ENCODE peak calls at places on chromosomes 7 and 10, in seven cellular contexts. P, S, R, K, O, B and G are unnamed samples.

GRCh38 chr7:75534727-75535307 is 42.7 kb downstream of the SPDYE5 start:
- DNase-seq in P (peak), S (no peak), R (no peak), K (no peak), O (no peak), B (no peak), G (no peak)

GRCh38 chr10:34107623-34108516 is 707.2 kb downstream of the PARD3 start:
- DNase-seq in P (no peak), S (no peak), R (no peak), K (no peak), O (no peak), B (no peak), G (no peak)

GRCh38 chr10:90930971-90931841 is 10.3 kb upstream of the ANKRD1 start:
- DNase-seq in P (peak), S (peak), R (peak), K (peak), O (peak), B (peak), G (peak)

GRCh38 chr10:73211106-73211811 is 35.8 kb downstream of the DNAJC9 start:
- DNase-seq in P (no peak), S (no peak), R (no peak), K (no peak), O (no peak), B (no peak), G (no peak)

GRCh38 chr10:11516419-11516721 is 95.1 kb downstream of the USP6NL start:
- DNase-seq in P (no peak), S (no peak), R (no peak), K (no peak), O (no peak), B (no peak), G (no peak)

GRCh38 chr7:377069-378040 is 87.4 kb downstream of the FOXL3 start:
- DNase-seq in P (no peak), S (peak), R (no peak), K (no peak), O (no peak), B (peak), G (no peak)

GRCh38 chr7:30430777-30431176 is 47.8 kb downstream of the NOD1 start:
- DNase-seq in P (no peak), S (no peak), R (no peak), K (no peak), O (no peak), B (no peak), G (no peak)

GRCh38 chr7:24284699-24285506 is 913 bp downstream of the NPY start:
- DNase-seq in P (no peak), S (peak), R (no peak), K (no peak), O (peak), B (peak), G (peak)

GRCh38 chr7:55570218-55570873 is 2.0 kb downstream of the VOPP1 start:
- DNase-seq in P (no peak), S (no peak), R (no peak), K (no peak), O (no peak), B (no peak), G (no peak)

GRCh38 chr7:128940494-128941322 is 3.0 kb downstream of the IRF5 start:
- DNase-seq in P (no peak), S (no peak), R (no peak), K (no peak), O (no peak), B (peak), G (no peak)

GRCh38 chr10:96585726-96586418 is 940 bp downstream of the TM9SF3 start:
- DNase-seq in P (no peak), S (no peak), R (no peak), K (no peak), O (no peak), B (no peak), G (no peak)

GRCh38 chr10:71213127-71213616 is 802 bp downstream of the UNC5B start:
- DNase-seq in P (peak), S (peak), R (peak), K (no peak), O (peak), B (peak), G (no peak)

GRCh38 chr10:76882245-76882644 is 755.4 kb downstream of the KCNMA1 start:
- DNase-seq in P (no peak), S (no peak), R (no peak), K (no peak), O (no peak), B (no peak), G (no peak)

GRCh38 chr10:62244785-62245595 is 23.7 kb downstream of the RTKN2 start:
- DNase-seq in P (peak), S (no peak), R (peak), K (peak), O (peak), B (no peak), G (peak)

GRCh38 chr7:148809856-148810255 is 74.2 kb downstream of the EZH2 start:
- DNase-seq in P (no peak), S (peak), R (no peak), K (no peak), O (no peak), B (peak), G (no peak)

GRCh38 chr7:76063114-76063513 is 15.2 kb downstream of the MDH2 start:
- DNase-seq in P (no peak), S (no peak), R (no peak), K (no peak), O (no peak), B (no peak), G (no peak)

GRCh38 chr10:58967551-58968418 is 208.7 kb upstream of the PHYHIPL start:
- DNase-seq in P (no peak), S (peak), R (peak), K (no peak), O (peak), B (peak), G (peak)

GRCh38 chr7:76071316-76072242 is 23.7 kb downstream of the MDH2 start:
- DNase-seq in P (no peak), S (peak), R (no peak), K (no peak), O (peak), B (peak), G (no peak)

GRCh38 chr10:119216137-119216536 is 8.8 kb downstream of the GRK5 start:
- DNase-seq in P (no peak), S (no peak), R (no peak), K (no peak), O (no peak), B (no peak), G (no peak)

GRCh38 chr7:135712182-135712782 is 15.7 kb downstream of the SLC13A4 start:
- DNase-seq in P (no peak), S (no peak), R (no peak), K (peak), O (no peak), B (no peak), G (no peak)
- TF ChIP-seq CTCF in P (no peak), S (no peak), R (no peak), K (peak), O (no peak), B (no peak), G (no peak)

GRCh38 chr10:26274391-26274790 is 57.8 kb downstream of the GAD2 start:
- DNase-seq in P (no peak), S (no peak), R (no peak), K (no peak), O (no peak), B (no peak), G (no peak)

DNA sequence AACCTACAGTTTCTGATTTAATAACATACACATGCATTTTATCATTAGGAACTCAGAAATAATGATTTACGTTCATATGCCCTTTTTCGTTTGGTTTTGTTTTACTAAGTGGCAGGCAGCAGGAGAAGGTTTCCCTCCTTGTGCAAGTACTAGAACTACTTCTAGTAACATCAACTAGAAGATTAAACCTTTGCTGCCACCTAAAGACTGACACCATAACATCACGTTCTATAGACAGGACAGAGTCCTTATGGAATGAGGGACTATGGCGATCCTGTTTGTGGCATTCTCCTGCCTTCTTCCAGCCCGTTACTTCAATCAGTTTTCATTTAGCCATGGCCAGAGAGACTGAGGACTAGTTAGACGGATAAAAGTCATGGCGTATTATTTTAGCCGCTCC is 53.2 kb downstream of the GAD2 start:
- DNase-seq in P (peak), S (no peak), R (peak), K (no peak), O (peak), B (no peak), G (peak)
- TF ChIP-seq CTCF in P (no peak), S (peak), R (peak), K (no peak), O (peak), B (no peak), G (no peak)

GRCh38 chr7:1813394-1814088 is 143.5 kb downstream of the ELFN1 start:
- DNase-seq in P (no peak), S (no peak), R (no peak), K (no peak), O (no peak), B (no peak), G (no peak)

GRCh38 chr7:1810961-1811849 is 141.1 kb downstream of the ELFN1 start:
- DNase-seq in P (no peak), S (no peak), R (no peak), K (peak), O (no peak), B (no peak), G (no peak)

GRCh38 chr7:1811850-1812692 is 142.0 kb downstream of the ELFN1 start:
- DNase-seq in P (no peak), S (no peak), R (no peak), K (no peak), O (no peak), B (no peak), G (no peak)

GRCh38 chr7:1814089-1814811 is 144.2 kb downstream of the ELFN1 start:
- DNase-seq in P (no peak), S (no peak), R (no peak), K (no peak), O (no peak), B (no peak), G (no peak)

GRCh38 chr7:1812693-1813393 is 142.8 kb downstream of the ELFN1 start:
- DNase-seq in P (no peak), S (no peak), R (no peak), K (no peak), O (peak), B (peak), G (no peak)
- TF ChIP-seq CTCF in P (peak), S (peak), R (no peak), K (no peak), O (peak), B (no peak), G (no peak)

DNA sequence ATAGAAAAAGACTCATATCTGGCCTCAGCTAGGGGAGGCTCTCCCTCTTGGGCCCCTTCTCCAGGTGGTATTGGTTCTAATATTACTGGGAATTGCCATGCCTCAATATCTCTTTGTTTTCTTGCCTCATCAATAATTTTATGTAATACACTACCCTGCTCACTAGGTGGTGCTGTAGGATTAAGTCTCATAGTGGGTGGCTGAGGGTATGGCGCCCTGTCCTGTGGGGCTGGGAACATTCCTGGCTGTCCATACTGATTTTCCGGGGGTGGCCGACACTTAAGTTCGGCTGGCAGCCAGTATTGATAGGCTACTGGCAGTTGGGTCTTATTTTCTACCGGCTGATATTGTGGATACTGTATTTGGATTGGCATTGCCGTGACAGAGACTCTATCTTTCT is 9.0 kb upstream of the TAS2R3 start:
- DNase-seq in P (no peak), S (peak), R (peak), K (no peak), O (peak), B (peak), G (peak)
- TF ChIP-seq CTCF in P (peak), S (peak), R (peak), K (peak), O (peak), B (peak), G (peak)

DNA sequence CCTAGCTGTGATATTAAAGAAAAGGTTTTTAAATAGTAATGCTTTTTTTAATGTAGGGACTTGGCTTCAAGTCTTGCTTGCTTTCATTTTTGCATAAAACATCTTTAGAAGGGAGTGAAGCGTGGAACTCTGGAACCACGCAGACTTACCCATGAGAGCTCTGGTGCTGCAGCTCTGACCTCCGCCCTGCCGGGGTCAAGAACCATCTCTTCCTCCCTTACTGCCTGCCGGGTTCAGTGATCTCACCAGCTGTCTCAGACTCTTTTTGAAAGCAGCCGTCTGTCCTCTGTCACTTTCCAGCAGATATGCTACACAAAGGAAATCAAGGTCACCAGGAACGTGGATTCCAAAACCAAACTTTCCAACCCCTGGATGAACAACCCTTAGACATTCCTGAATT is 353.8 kb downstream of the GPR37 start:
- DNase-seq in P (no peak), S (no peak), R (no peak), K (no peak), O (peak), B (no peak), G (no peak)
- TF ChIP-seq CTCF in P (no peak), S (no peak), R (no peak), K (no peak), O (no peak), B (no peak), G (no peak)

DNA sequence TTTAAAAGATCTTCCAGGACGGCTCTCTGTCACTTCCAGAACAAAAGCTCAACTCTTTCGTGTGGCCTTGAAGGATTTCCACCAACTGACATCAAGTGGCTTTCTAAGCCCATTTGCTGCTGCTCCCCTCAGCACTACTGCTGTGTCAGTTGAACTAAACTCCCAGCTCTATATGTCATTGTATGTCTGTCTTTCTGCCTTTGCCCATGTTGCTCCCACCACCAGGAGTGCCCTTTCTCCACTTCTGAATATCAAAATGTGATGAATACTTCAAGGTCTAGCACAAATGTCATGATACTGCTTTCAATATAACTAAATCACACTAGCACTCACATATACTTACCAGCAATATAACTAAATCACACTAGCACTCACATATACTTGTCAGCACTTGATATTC is 138.3 kb downstream of the ATXN7L1 start:
- DNase-seq in P (no peak), S (no peak), R (no peak), K (no peak), O (no peak), B (no peak), G (no peak)
- TF ChIP-seq CTCF in P (no peak), S (peak), R (no peak), K (no peak), O (no peak), B (no peak), G (no peak)

DNA sequence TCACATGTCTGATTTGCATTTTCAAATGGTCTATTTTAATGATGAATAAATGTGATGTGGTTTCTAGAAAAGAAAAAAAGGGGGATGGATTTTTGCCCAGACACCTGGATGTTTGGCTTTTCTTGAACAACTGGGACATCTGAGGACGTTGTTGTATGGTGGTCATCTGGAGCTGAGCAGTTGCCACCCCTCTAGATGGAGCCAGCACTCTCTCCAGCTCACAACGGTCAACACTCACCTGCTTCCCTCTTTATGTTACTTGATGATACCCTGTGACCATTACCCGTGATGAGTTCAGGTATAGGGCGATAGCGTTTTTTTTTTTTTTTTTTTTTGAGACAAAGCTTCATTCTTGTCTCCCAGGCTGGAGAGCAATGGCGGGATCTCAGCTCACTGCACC is 30.1 kb upstream of the PAXIP1 start:
- DNase-seq in P (no peak), S (no peak), R (no peak), K (no peak), O (no peak), B (no peak), G (no peak)
- TF ChIP-seq CTCF in P (no peak), S (peak), R (peak), K (no peak), O (no peak), B (no peak), G (no peak)

DNA sequence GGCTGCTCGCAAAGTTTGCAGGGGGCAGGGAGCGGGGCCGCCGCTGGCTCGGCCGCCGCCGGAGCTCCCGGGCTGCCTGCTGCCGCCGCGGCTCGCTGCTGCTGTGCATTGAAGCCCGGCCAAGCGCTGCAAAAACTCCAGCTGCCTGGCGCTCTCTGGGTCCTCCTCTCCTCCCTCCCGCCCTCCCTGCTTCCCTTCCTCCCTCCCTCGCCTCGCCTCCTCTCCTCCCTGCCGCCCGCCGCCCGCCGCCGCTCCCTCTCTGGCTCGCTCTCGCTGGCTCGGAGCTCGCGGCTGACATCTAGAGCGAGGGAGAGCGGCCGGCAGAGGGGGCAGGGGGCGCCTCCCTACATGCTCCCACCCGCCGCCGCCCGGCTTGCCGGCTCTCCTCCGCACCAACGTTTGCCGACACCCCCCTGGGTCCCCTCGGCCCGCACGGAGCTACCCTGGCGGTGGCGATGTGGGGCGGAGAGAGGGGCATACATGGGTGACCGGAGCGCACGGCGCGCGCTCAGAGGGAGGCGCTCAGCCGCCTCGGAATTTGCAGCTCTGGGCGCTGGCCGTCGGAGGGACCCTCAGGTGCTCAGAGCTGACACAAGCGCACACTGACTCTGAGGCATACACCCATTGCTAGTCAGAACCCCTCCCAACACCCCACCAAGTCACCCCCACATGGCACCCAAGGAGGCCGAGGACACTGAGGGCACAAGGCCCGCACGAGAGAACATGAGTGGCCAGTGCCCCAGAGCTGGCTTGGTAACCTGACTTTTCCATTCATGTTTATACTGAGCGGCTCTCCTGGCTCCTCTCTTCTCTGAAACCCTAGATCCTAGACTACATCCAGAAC is 1.2 kb upstream of the PLXNA4 start:
- DNase-seq in P (peak), S (peak), R (peak), K (no peak), O (peak), B (peak), G (peak)
- TF ChIP-seq CTCF in P (peak), S (peak), R (peak), K (no peak), O (peak), B (no peak), G (peak)